ENCODE peak calls at places on chromosomes 7 and 10, in ten cellular contexts. One of them, this sample, is unnamed.

GRCh38 chr7:143415696-143416095 is 7.0 kb upstream of the EPHA1 start:
- DNase-seq in body of pancreas: no peak
- DNase-seq in psoas muscle: no peak
- DNase-seq in GM23338: no peak
- DNase-seq in AG04449: no peak
- DNase-seq in A549: no peak
- DNase-seq in heart left ventricle: no peak
- DNase-seq in HCT116: no peak
- DNase-seq in astrocyte of the spinal cord: no peak
- DNase-seq in uterus: no peak
- DNase-seq in this sample: no peak

GRCh38 chr7:48144291-48144768 is 26.9 kb upstream of the ABCA13 start:
- DNase-seq in body of pancreas: peak; percentile 66
- DNase-seq in psoas muscle: no peak
- DNase-seq in GM23338: no peak
- DNase-seq in AG04449: no peak
- DNase-seq in A549: peak; percentile 68
- DNase-seq in heart left ventricle: no peak
- DNase-seq in HCT116: no peak
- DNase-seq in astrocyte of the spinal cord: no peak
- DNase-seq in uterus: no peak
- DNase-seq in this sample: peak; percentile 67

GRCh38 chr7:32500922-32501341 is 5.6 kb downstream of the AVL9 start:
- DNase-seq in body of pancreas: no peak
- DNase-seq in psoas muscle: no peak
- DNase-seq in GM23338: no peak
- DNase-seq in AG04449: no peak
- DNase-seq in A549: no peak
- DNase-seq in heart left ventricle: no peak
- DNase-seq in HCT116: no peak
- DNase-seq in astrocyte of the spinal cord: peak; percentile 76
- DNase-seq in uterus: no peak
- DNase-seq in this sample: peak; percentile 49

GRCh38 chr7:106354822-106355221 is 70.0 kb upstream of the NAMPT start:
- DNase-seq in body of pancreas: no peak
- DNase-seq in psoas muscle: no peak
- DNase-seq in GM23338: peak; percentile 16
- DNase-seq in AG04449: no peak
- DNase-seq in A549: no peak
- DNase-seq in heart left ventricle: no peak
- DNase-seq in HCT116: no peak
- DNase-seq in astrocyte of the spinal cord: no peak
- DNase-seq in uterus: no peak
- DNase-seq in this sample: no peak

GRCh38 chr10:49164587-49165188 is 23.5 kb downstream of the TMEM273 start:
- DNase-seq in body of pancreas: peak; percentile 42
- DNase-seq in psoas muscle: no peak
- DNase-seq in GM23338: peak; percentile 80
- DNase-seq in AG04449: no peak
- DNase-seq in A549: peak; percentile 45
- DNase-seq in heart left ventricle: no peak
- DNase-seq in HCT116: peak; percentile 48
- DNase-seq in astrocyte of the spinal cord: peak; percentile 34
- DNase-seq in uterus: no peak
- DNase-seq in this sample: peak; percentile 43

GRCh38 chr7:4633012-4633411 is 49.1 kb upstream of the FOXK1 start:
- DNase-seq in body of pancreas: no peak
- DNase-seq in psoas muscle: no peak
- DNase-seq in GM23338: peak; percentile 30
- DNase-seq in AG04449: no peak
- DNase-seq in A549: peak; percentile 83
- DNase-seq in heart left ventricle: no peak
- DNase-seq in HCT116: peak; percentile 78
- DNase-seq in astrocyte of the spinal cord: peak; percentile 44
- DNase-seq in uterus: no peak
- DNase-seq in this sample: peak; percentile 68

GRCh38 chr10:32446701-32447406 is 914 bp downstream of the CCDC7 start:
- DNase-seq in body of pancreas: no peak
- DNase-seq in psoas muscle: no peak
- DNase-seq in GM23338: peak; percentile 27
- DNase-seq in AG04449: no peak
- DNase-seq in A549: peak; percentile 31
- DNase-seq in heart left ventricle: no peak
- DNase-seq in HCT116: peak; percentile 1
- DNase-seq in astrocyte of the spinal cord: peak; percentile 45
- DNase-seq in uterus: no peak
- DNase-seq in this sample: peak; percentile 4

GRCh38 chr10:119113805-119114732 is 10.2 kb downstream of the DENND10 start:
- DNase-seq in body of pancreas: peak; percentile 30
- DNase-seq in psoas muscle: no peak
- DNase-seq in GM23338: no peak
- DNase-seq in AG04449: peak; percentile 84
- DNase-seq in A549: peak; percentile 75
- DNase-seq in heart left ventricle: no peak
- DNase-seq in HCT116: no peak
- DNase-seq in astrocyte of the spinal cord: peak; percentile 68
- DNase-seq in uterus: peak; percentile 37
- DNase-seq in this sample: peak; percentile 99

GRCh38 chr7:98836811-98837631 is 32.8 kb downstream of the TMEM130 start:
- DNase-seq in body of pancreas: peak; percentile 37
- DNase-seq in psoas muscle: no peak
- DNase-seq in GM23338: peak; percentile 91
- DNase-seq in AG04449: no peak
- DNase-seq in A549: peak; percentile 67
- DNase-seq in heart left ventricle: no peak
- DNase-seq in HCT116: peak; percentile 59
- DNase-seq in astrocyte of the spinal cord: peak; percentile 42
- DNase-seq in uterus: no peak
- DNase-seq in this sample: peak; percentile 19

GRCh38 chr10:129754211-129755050 is 209.6 kb downstream of the EBF3 start:
- DNase-seq in body of pancreas: no peak
- DNase-seq in psoas muscle: no peak
- DNase-seq in GM23338: no peak
- DNase-seq in AG04449: no peak
- DNase-seq in A549: no peak
- DNase-seq in heart left ventricle: no peak
- DNase-seq in HCT116: no peak
- DNase-seq in astrocyte of the spinal cord: no peak
- DNase-seq in uterus: no peak
- DNase-seq in this sample: no peak

GRCh38 chr10:71857934-71858890 is 7.2 kb upstream of the PSAP start:
- DNase-seq in body of pancreas: peak; percentile 73
- DNase-seq in psoas muscle: peak; percentile 69
- DNase-seq in GM23338: no peak
- DNase-seq in AG04449: no peak
- DNase-seq in A549: no peak
- DNase-seq in heart left ventricle: peak; percentile 78
- DNase-seq in HCT116: no peak
- DNase-seq in astrocyte of the spinal cord: no peak
- DNase-seq in uterus: no peak
- DNase-seq in this sample: no peak

GRCh38 chr7:15709978-15710377 is 23.5 kb upstream of the MEOX2 start:
- DNase-seq in body of pancreas: no peak
- DNase-seq in psoas muscle: no peak
- DNase-seq in GM23338: no peak
- DNase-seq in AG04449: no peak
- DNase-seq in A549: no peak
- DNase-seq in heart left ventricle: no peak
- DNase-seq in HCT116: no peak
- DNase-seq in astrocyte of the spinal cord: no peak
- DNase-seq in uterus: no peak
- DNase-seq in this sample: no peak

GRCh38 chr7:25775999-25776736 is 375.8 kb upstream of the NFE2L3 start:
- DNase-seq in body of pancreas: no peak
- DNase-seq in psoas muscle: no peak
- DNase-seq in GM23338: no peak
- DNase-seq in AG04449: no peak
- DNase-seq in A549: no peak
- DNase-seq in heart left ventricle: peak; percentile 48
- DNase-seq in HCT116: no peak
- DNase-seq in astrocyte of the spinal cord: no peak
- DNase-seq in uterus: no peak
- DNase-seq in this sample: no peak

GRCh38 chr7:155205368-155206285 is 92.1 kb upstream of the INSIG1 start:
- DNase-seq in body of pancreas: peak; percentile 84
- DNase-seq in psoas muscle: peak; percentile 94
- DNase-seq in GM23338: peak; percentile 65
- DNase-seq in AG04449: peak; percentile 99
- DNase-seq in A549: peak; percentile 95
- DNase-seq in heart left ventricle: peak; percentile 88
- DNase-seq in HCT116: peak; percentile 91
- DNase-seq in astrocyte of the spinal cord: peak; percentile 98
- DNase-seq in uterus: peak; percentile 83
- DNase-seq in this sample: peak; percentile 97

GRCh38 chr7:80635533-80635932 is 2.9 kb upstream of the CD36 start:
- DNase-seq in body of pancreas: no peak
- DNase-seq in psoas muscle: no peak
- DNase-seq in GM23338: no peak
- DNase-seq in AG04449: no peak
- DNase-seq in A549: no peak
- DNase-seq in heart left ventricle: no peak
- DNase-seq in HCT116: no peak
- DNase-seq in astrocyte of the spinal cord: no peak
- DNase-seq in uterus: no peak
- DNase-seq in this sample: peak; percentile 30

DNA sequence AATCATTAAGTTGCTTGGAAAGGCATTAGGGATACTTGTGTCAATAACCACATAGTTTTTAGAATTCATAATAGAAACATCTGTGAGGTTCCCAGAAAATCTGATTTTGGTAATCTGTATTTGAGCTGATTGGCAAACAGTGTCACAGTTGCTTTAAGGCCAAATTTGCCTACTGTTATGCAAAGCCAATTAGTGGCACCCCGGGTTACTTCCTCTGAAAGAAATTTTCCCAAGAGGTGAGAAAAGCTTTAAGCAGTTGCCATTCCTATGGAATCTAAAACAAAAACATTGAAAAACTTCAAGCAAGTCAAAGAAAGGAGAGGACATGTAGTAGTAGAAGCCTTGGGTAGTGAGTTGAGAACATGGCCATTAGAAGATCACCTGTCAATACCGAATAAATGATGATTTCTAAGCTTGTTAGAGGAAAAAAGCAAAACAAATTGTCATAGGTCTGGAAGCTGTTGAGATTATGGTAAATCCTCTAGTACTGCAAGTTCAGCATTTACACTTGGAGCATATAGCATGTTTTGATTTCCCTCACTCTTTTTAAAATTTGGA is 176.8 kb downstream of the TWIST1 start:
- DNase-seq in body of pancreas: peak; percentile 34
- DNase-seq in psoas muscle: no peak
- DNase-seq in GM23338: peak; percentile 75
- DNase-seq in AG04449: no peak
- DNase-seq in A549: no peak
- DNase-seq in heart left ventricle: no peak
- DNase-seq in HCT116: no peak
- DNase-seq in astrocyte of the spinal cord: no peak
- DNase-seq in uterus: no peak
- DNase-seq in this sample: no peak
- TF ChIP-seq CTCF in body of pancreas: no peak
- TF ChIP-seq CTCF in psoas muscle: no peak
- TF ChIP-seq CTCF in GM23338: no peak
- TF ChIP-seq CTCF in AG04449: no peak
- TF ChIP-seq CTCF in A549: no peak
- TF ChIP-seq CTCF in heart left ventricle: no peak
- TF ChIP-seq CTCF in HCT116: no peak
- TF ChIP-seq CTCF in astrocyte of the spinal cord: no peak
- TF ChIP-seq CTCF in uterus: no peak
- TF ChIP-seq CTCF in this sample: no peak

GRCh38 chr7:73703985-73704639 is 15.4 kb downstream of the STX1A start:
- DNase-seq in body of pancreas: peak; percentile 40
- DNase-seq in psoas muscle: peak; percentile 73
- DNase-seq in GM23338: peak; percentile 91
- DNase-seq in AG04449: no peak
- DNase-seq in A549: peak; percentile 84
- DNase-seq in heart left ventricle: peak; percentile 67
- DNase-seq in HCT116: no peak
- DNase-seq in astrocyte of the spinal cord: peak; percentile 71
- DNase-seq in uterus: peak; percentile 74
- DNase-seq in this sample: peak; percentile 58
- H3K4me3 ChIP-seq in body of pancreas: no peak overlapping the region
- H3K4me3 ChIP-seq in psoas muscle: no peak overlapping the region
- H3K4me3 ChIP-seq in GM23338: peak overlapping the region; percentile 54
- H3K4me3 ChIP-seq in AG04449: no peak overlapping the region
- H3K4me3 ChIP-seq in A549: peak overlapping the region; percentile 35
- H3K4me3 ChIP-seq in heart left ventricle: peak overlapping the region; percentile 33
- H3K4me3 ChIP-seq in HCT116: no peak overlapping the region
- H3K4me3 ChIP-seq in astrocyte of the spinal cord: no peak overlapping the region
- H3K4me3 ChIP-seq in uterus: no peak overlapping the region
- H3K4me3 ChIP-seq in this sample: no peak overlapping the region

GRCh38 chr10:123996302-123996701 is 97.1 kb downstream of the CHST15 start:
- DNase-seq in body of pancreas: no peak
- DNase-seq in psoas muscle: no peak
- DNase-seq in GM23338: no peak
- DNase-seq in AG04449: no peak
- DNase-seq in A549: no peak
- DNase-seq in heart left ventricle: no peak
- DNase-seq in HCT116: no peak
- DNase-seq in astrocyte of the spinal cord: no peak
- DNase-seq in uterus: no peak
- DNase-seq in this sample: no peak

GRCh38 chr10:123995082-123995460 is 98.3 kb downstream of the CHST15 start:
- DNase-seq in body of pancreas: no peak
- DNase-seq in psoas muscle: peak; percentile 44
- DNase-seq in GM23338: no peak
- DNase-seq in AG04449: no peak
- DNase-seq in A549: peak; percentile 50
- DNase-seq in heart left ventricle: no peak
- DNase-seq in HCT116: peak; percentile 32
- DNase-seq in astrocyte of the spinal cord: no peak
- DNase-seq in uterus: no peak
- DNase-seq in this sample: no peak

GRCh38 chr10:123994417-123995081 is 98.8 kb downstream of the CHST15 start:
- DNase-seq in body of pancreas: peak; percentile 86
- DNase-seq in psoas muscle: peak; percentile 91
- DNase-seq in GM23338: peak; percentile 90
- DNase-seq in AG04449: peak; percentile 59
- DNase-seq in A549: peak; percentile 83
- DNase-seq in heart left ventricle: peak; percentile 85
- DNase-seq in HCT116: peak; percentile 74
- DNase-seq in astrocyte of the spinal cord: peak; percentile 90
- DNase-seq in uterus: peak; percentile 83
- DNase-seq in this sample: peak; percentile 79

GRCh38 chr10:123997013-123997412 is 96.4 kb downstream of the CHST15 start:
- DNase-seq in body of pancreas: no peak
- DNase-seq in psoas muscle: no peak
- DNase-seq in GM23338: no peak
- DNase-seq in AG04449: no peak
- DNase-seq in A549: no peak
- DNase-seq in heart left ventricle: no peak
- DNase-seq in HCT116: no peak
- DNase-seq in astrocyte of the spinal cord: no peak
- DNase-seq in uterus: no peak
- DNase-seq in this sample: no peak

GRCh38 chr10:123995461-123996131 is 97.8 kb downstream of the CHST15 start:
- DNase-seq in body of pancreas: peak; percentile 46
- DNase-seq in psoas muscle: peak; percentile 63
- DNase-seq in GM23338: peak; percentile 81
- DNase-seq in AG04449: peak; percentile 62
- DNase-seq in A549: peak; percentile 79
- DNase-seq in heart left ventricle: peak; percentile 50
- DNase-seq in HCT116: peak; percentile 67
- DNase-seq in astrocyte of the spinal cord: peak; percentile 95
- DNase-seq in uterus: peak; percentile 56
- DNase-seq in this sample: peak; percentile 66
- TF ChIP-seq CTCF in body of pancreas: peak; percentile 17
- TF ChIP-seq CTCF in psoas muscle: peak; percentile 36
- TF ChIP-seq CTCF in GM23338: peak; percentile 85
- TF ChIP-seq CTCF in AG04449: peak; percentile 38
- TF ChIP-seq CTCF in A549: peak; percentile 62
- TF ChIP-seq CTCF in heart left ventricle: peak; percentile 39
- TF ChIP-seq CTCF in HCT116: peak; percentile 80
- TF ChIP-seq CTCF in astrocyte of the spinal cord: peak; percentile 48
- TF ChIP-seq CTCF in uterus: peak; percentile 32
- TF ChIP-seq CTCF in this sample: peak; percentile 34

GRCh38 chr7:104784678-104785077 is 229.3 kb upstream of the KMT2E start:
- DNase-seq in body of pancreas: no peak
- DNase-seq in psoas muscle: no peak
- DNase-seq in GM23338: no peak
- DNase-seq in AG04449: no peak
- DNase-seq in A549: no peak
- DNase-seq in heart left ventricle: no peak
- DNase-seq in HCT116: no peak
- DNase-seq in astrocyte of the spinal cord: no peak
- DNase-seq in uterus: no peak
- DNase-seq in this sample: no peak
- H3K4me3 ChIP-seq in body of pancreas: no peak overlapping the region
- H3K4me3 ChIP-seq in psoas muscle: no peak overlapping the region
- H3K4me3 ChIP-seq in GM23338: no peak overlapping the region
- H3K4me3 ChIP-seq in AG04449: no peak overlapping the region
- H3K4me3 ChIP-seq in A549: no peak overlapping the region
- H3K4me3 ChIP-seq in heart left ventricle: no peak overlapping the region
- H3K4me3 ChIP-seq in HCT116: no peak overlapping the region
- H3K4me3 ChIP-seq in astrocyte of the spinal cord: no peak overlapping the region
- H3K4me3 ChIP-seq in uterus: no peak overlapping the region
- H3K4me3 ChIP-seq in this sample: no peak overlapping the region

This sample was measured in fibroblast of villous mesenchyme.